ENCODE peak calls at places on chromosomes 12 and 14, in five cellular contexts. H, M, X, P and V are unnamed samples. For H3K9me3, the result is how much of the 10 kb centered on the place peaks cover.

GRCh38 chr14:40218282-40218941 is 786.2 kb upstream of the FBXO33 start:
- DNase-seq in H (no peak), M (no peak), X (no peak), P (no peak), V (no peak)

GRCh38 chr14:68286667-68287066 is 467.1 kb downstream of the RAD51B start:
- DNase-seq in H (no peak), M (no peak), X (peak), P (no peak), V (no peak)

GRCh38 chr12:89225401-89225800 is 126.9 kb downstream of the DUSP6 start:
- DNase-seq in H (peak), M (peak), X (peak), P (peak), V (peak)

GRCh38 chr12:112942572-112942971 is 4.3 kb downstream of the OAS3 start:
- DNase-seq in H (no peak), M (no peak), X (no peak), P (no peak), V (no peak)

GRCh38 chr14:37559386-37559785 is 35.7 kb downstream of the FOXA1 start:
- DNase-seq in H (no peak), M (no peak), X (peak), P (no peak), V (no peak)

GRCh38 chr14:80427101-80427500 is 215.8 kb upstream of the DIO2 start:
- DNase-seq in H (no peak), M (no peak), X (peak), P (no peak), V (no peak)

GRCh38 chr14:24184104-24184970 is 4.3 kb downstream of the IPO4 start:
- DNase-seq in H (no peak), M (no peak), X (no peak), P (no peak), V (no peak)

GRCh38 chr14:33914676-33915516 is 36.0 kb downstream of the EGLN3 start:
- DNase-seq in H (no peak), M (peak), X (peak), P (no peak), V (no peak)

GRCh38 chr14:94421316-94421715 is 31.3 kb downstream of the SERPINA11 start:
- DNase-seq in H (no peak), M (no peak), X (no peak), P (no peak), V (no peak)

GRCh38 chr14:24430682-24431568 is 1.2 kb downstream of the KHNYN start:
- DNase-seq in H (no peak), M (peak), X (peak), P (no peak), V (peak)

GRCh38 chr12:92784356-92784755 is 81.6 kb downstream of the PLEKHG7 start:
- DNase-seq in H (no peak), M (no peak), X (peak), P (no peak), V (no peak)

GRCh38 chr14:61537567-61538463 is 157.5 kb upstream of the HIF1A start:
- DNase-seq in H (no peak), M (peak), X (peak), P (no peak), V (no peak)

GRCh38 chr12:51547606-51548005 is 43.4 kb upstream of the SCN8A start:
- DNase-seq in H (no peak), M (no peak), X (no peak), P (no peak), V (no peak)

GRCh38 chr12:58504539-58504938 is 415.8 kb downstream of the LRIG3 start:
- DNase-seq in H (no peak), M (no peak), X (peak), P (no peak), V (no peak)

GRCh38 chr14:100585448-100586152 is 1.6 kb downstream of the BEGAIN start:
- DNase-seq in H (peak), M (no peak), X (no peak), P (peak), V (peak)

GRCh38 chr14:31961881-31962280 is 115.2 kb upstream of the ARHGAP5 start:
- DNase-seq in H (no peak), M (peak), X (peak), P (no peak), V (no peak)

GRCh38 chr12:85041395-85041794 is 5.2 kb downstream of the LRRIQ1 start:
- DNase-seq in H (no peak), M (no peak), X (no peak), P (no peak), V (no peak)

GRCh38 chr12:90106568-90106967 is 397.9 kb upstream of the ATP2B1 start:
- DNase-seq in H (no peak), M (no peak), X (no peak), P (no peak), V (no peak)

GRCh38 chr12:117085318-117085947 is 13.8 kb downstream of the TESC start:
- DNase-seq in H (no peak), M (no peak), X (no peak), P (peak), V (peak)

GRCh38 chr14:99819514-99819913 is 26.3 kb downstream of the EML1 start:
- DNase-seq in H (peak), M (no peak), X (no peak), P (no peak), V (no peak)

GRCh38 chr12:69252033-69252432 is 12.7 kb downstream of the CPSF6 start:
- DNase-seq in H (no peak), M (no peak), X (peak), P (no peak), V (no peak)

GRCh38 chr14:61839452-61839851 is 77.2 kb downstream of the SNAPC1 start:
- DNase-seq in H (no peak), M (no peak), X (peak), P (no peak), V (no peak)

GRCh38 chr14:54807428-54807827 is 95.2 kb downstream of the GCH1 start:
- DNase-seq in H (no peak), M (no peak), X (no peak), P (no peak), V (no peak)

GRCh38 chr14:50003213-50004021 is 110.5 kb downstream of the ARF6 start:
- DNase-seq in H (peak), M (peak), X (peak), P (peak), V (peak)

GRCh38 chr12:89417246-89417977 is 65.1 kb upstream of the DUSP6 start:
- DNase-seq in H (no peak), M (no peak), X (peak), P (no peak), V (no peak)

DNA sequence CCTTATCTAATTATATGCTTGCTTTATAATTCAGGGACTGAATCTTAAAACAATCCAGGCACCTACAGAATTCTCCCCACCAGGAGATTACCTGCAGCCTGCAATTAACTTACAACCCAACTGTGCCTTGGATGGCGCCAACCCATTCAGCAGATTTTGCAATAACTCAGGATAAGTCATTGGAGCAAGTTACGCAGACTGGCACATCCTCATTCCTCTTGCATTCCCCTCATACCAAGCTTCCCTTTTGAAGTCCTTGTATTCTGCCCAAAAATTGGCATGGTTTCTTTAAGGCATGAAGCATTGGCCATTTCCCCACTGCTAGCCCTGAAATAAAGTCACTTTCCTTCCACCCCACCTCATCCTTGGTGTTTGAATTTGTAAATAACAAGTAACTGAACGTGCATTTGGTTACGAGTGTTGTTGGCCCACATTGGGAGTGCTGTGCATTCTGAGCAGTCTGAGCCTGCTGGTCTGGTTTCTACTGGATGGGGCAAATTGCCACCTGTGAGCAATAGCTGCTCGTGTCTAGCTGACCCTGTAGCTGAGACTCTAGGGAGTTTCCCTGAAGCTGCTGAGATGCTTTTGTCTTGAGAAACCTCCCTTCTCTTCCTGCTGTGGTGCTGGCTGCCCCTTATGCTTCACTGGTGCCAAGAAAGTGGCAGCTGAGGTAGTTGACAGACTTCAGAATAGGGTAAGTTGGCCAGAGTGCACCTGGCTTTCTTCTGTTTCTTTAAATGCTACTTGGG is 99.2 kb upstream of the SCAF11 start:
- DNase-seq in H (no peak), M (peak), X (no peak), P (no peak), V (no peak)
- H3K9me3 ChIP-seq in H (under half), M (under half), X (under half), P (under half), V (under half)

GRCh38 chr12:54044425-54045093 is 9.1 kb upstream of the HOXC4 start:
- DNase-seq in H (no peak), M (no peak), X (no peak), P (no peak), V (no peak)
- H3K4me3 ChIP-seq in H (no peak), M (no peak), X (no peak), P (no peak), V (no peak)

GRCh38 chr12:6963741-6964446 is 6.6 kb downstream of the PHB2 start:
- DNase-seq in H (peak), M (no peak), X (no peak), P (no peak), V (peak)

GRCh38 chr12:6966351-6966750 is 4.1 kb downstream of the PHB2 start:
- DNase-seq in H (no peak), M (no peak), X (no peak), P (no peak), V (peak)

GRCh38 chr12:6965026-6965661 is 5.3 kb downstream of the PHB2 start:
- DNase-seq in H (peak), M (peak), X (peak), P (peak), V (peak)

GRCh38 chr12:6964605-6965025 is 5.8 kb downstream of the PHB2 start:
- DNase-seq in H (no peak), M (no peak), X (no peak), P (no peak), V (no peak)

GRCh38 chr12:6965714-6966113 is 4.8 kb downstream of the PHB2 start:
- DNase-seq in H (no peak), M (no peak), X (no peak), P (no peak), V (peak)
- H3K27ac ChIP-seq in H (peak), M (no peak), X (no peak), P (peak), V (no peak)

GRCh38 chr14:105979446-105979845 is 453.1 kb downstream of the TMEM121 start:
- DNase-seq in H (no peak), M (no peak), X (no peak), P (no peak), V (no peak)

GRCh38 chr14:105974902-105975301 is 448.5 kb downstream of the TMEM121 start:
- DNase-seq in H (no peak), M (no peak), X (no peak), P (no peak), V (no peak)

GRCh38 chr14:105978618-105979295 is 452.4 kb downstream of the TMEM121 start:
- DNase-seq in H (no peak), M (no peak), X (no peak), P (no peak), V (no peak)

GRCh38 chr14:105982664-105983063 is 456.3 kb downstream of the TMEM121 start:
- DNase-seq in H (no peak), M (no peak), X (no peak), P (no peak), V (no peak)

GRCh38 chr14:105980224-105980623 is 453.8 kb downstream of the TMEM121 start:
- DNase-seq in H (no peak), M (no peak), X (no peak), P (no peak), V (no peak)
- H3K9me3 ChIP-seq in H (under half), M (under half), X (under half), P (under half), V (under half)

GRCh38 chr12:120832712-120833111 is 71.4 kb downstream of the SPPL3 start:
- DNase-seq in H (no peak), M (no peak), X (no peak), P (no peak), V (no peak)
- H3K4me3 ChIP-seq in H (no peak), M (no peak), X (no peak), P (no peak), V (no peak)

GRCh38 chr12:6426882-6427671 is 17.7 kb upstream of the CD27 start:
- DNase-seq in H (no peak), M (no peak), X (no peak), P (no peak), V (no peak)
- H3K27ac ChIP-seq in H (no peak), M (no peak), X (no peak), P (no peak), V (peak)

DNA sequence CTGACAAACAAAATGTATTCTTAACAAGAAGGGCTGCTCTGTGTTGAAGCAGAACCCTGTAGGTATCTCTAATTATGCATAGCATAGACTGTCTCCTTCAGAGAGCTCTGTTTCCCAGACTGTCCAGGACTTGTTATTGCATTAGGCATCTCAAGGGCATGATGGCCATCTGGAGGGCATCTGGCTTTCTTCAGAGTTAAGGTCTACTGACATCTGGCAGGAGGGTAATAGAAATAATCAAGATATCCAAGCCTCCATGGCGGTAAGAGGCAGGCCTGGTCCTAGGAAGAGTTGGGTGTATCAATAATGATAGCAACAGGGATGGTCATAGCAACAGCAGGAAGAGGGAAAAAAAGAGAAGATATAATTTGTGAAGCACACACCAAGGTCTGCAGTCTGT is 161.2 kb downstream of the TTC8 start:
- DNase-seq in H (no peak), M (no peak), X (peak), P (no peak), V (no peak)
- H3K9me3 ChIP-seq in H (under half), M (under half), X (under half), P (under half), V (under half)